ENCODE peak calls at places on chromosomes 5 and 9, in five cellular contexts. One of them, this sample, is unnamed.

GRCh38 chr9:92138157-92138959 is 23.1 kb upstream of the SPTLC1 start:
- DNase-seq in neural progenitor cell: peak; percentile 91
- DNase-seq in upper lobe of right lung: peak; percentile 88
- DNase-seq in CD8-positive, alpha-beta memory T cell: peak; percentile 65
- DNase-seq in effector memory CD4-positive, alpha-beta T cell: peak; percentile 41
- DNase-seq in this sample: peak; percentile 62

GRCh38 chr5:122163151-122164069 is 34.1 kb downstream of the ZNF474 start:
- DNase-seq in neural progenitor cell: peak; percentile 16
- DNase-seq in upper lobe of right lung: no peak
- DNase-seq in effector memory CD4-positive, alpha-beta T cell: no peak
- DNase-seq in CD8-positive, alpha-beta memory T cell: no peak
- DNase-seq in this sample: no peak

GRCh38 chr5:131417240-131417869 is 153.5 kb downstream of the CDC42SE2 start:
- DNase-seq in neural progenitor cell: peak; percentile 85
- DNase-seq in effector memory CD4-positive, alpha-beta T cell: peak; percentile 62
- DNase-seq in CD8-positive, alpha-beta memory T cell: peak; percentile 75
- DNase-seq in upper lobe of right lung: peak; percentile 84
- DNase-seq in this sample: peak; percentile 85

GRCh38 chr9:121226186-121226585 is 24.5 kb upstream of the RAB14 start:
- DNase-seq in CD8-positive, alpha-beta memory T cell: no peak
- DNase-seq in upper lobe of right lung: no peak
- DNase-seq in neural progenitor cell: no peak
- DNase-seq in effector memory CD4-positive, alpha-beta T cell: no peak
- DNase-seq in this sample: no peak

GRCh38 chr5:165996484-165996883 is 2295.0 kb upstream of the WWC1 start:
- DNase-seq in effector memory CD4-positive, alpha-beta T cell: no peak
- DNase-seq in upper lobe of right lung: no peak
- DNase-seq in neural progenitor cell: peak; percentile 12
- DNase-seq in CD8-positive, alpha-beta memory T cell: no peak
- DNase-seq in this sample: no peak

GRCh38 chr5:67809589-67809988 is 406.0 kb upstream of the PIK3R1 start:
- DNase-seq in upper lobe of right lung: no peak
- DNase-seq in neural progenitor cell: no peak
- DNase-seq in CD8-positive, alpha-beta memory T cell: no peak
- DNase-seq in effector memory CD4-positive, alpha-beta T cell: no peak
- DNase-seq in this sample: no peak

GRCh38 chr5:139061856-139062255 is 136.3 kb downstream of the SIL1 start:
- DNase-seq in upper lobe of right lung: no peak
- DNase-seq in CD8-positive, alpha-beta memory T cell: no peak
- DNase-seq in effector memory CD4-positive, alpha-beta T cell: no peak
- DNase-seq in neural progenitor cell: peak; percentile 83
- DNase-seq in this sample: no peak

GRCh38 chr5:95284512-95285405 is at the start of gene MCTP1:
- DNase-seq in CD8-positive, alpha-beta memory T cell: no peak
- DNase-seq in effector memory CD4-positive, alpha-beta T cell: no peak
- DNase-seq in neural progenitor cell: peak; percentile 77
- DNase-seq in upper lobe of right lung: peak; percentile 70
- DNase-seq in this sample: peak; percentile 2

GRCh38 chr5:139600336-139600949 is 39.3 kb downstream of the UBE2D2 start:
- DNase-seq in upper lobe of right lung: no peak
- DNase-seq in neural progenitor cell: no peak
- DNase-seq in effector memory CD4-positive, alpha-beta T cell: no peak
- DNase-seq in CD8-positive, alpha-beta memory T cell: no peak
- DNase-seq in this sample: no peak

GRCh38 chr5:18944771-18945170 is 1043.2 kb downstream of the CDH18 start:
- DNase-seq in effector memory CD4-positive, alpha-beta T cell: no peak
- DNase-seq in neural progenitor cell: no peak
- DNase-seq in upper lobe of right lung: no peak
- DNase-seq in CD8-positive, alpha-beta memory T cell: no peak
- DNase-seq in this sample: no peak

GRCh38 chr5:160420331-160420610 is 1.4 kb upstream of the PTTG1 start:
- DNase-seq in CD8-positive, alpha-beta memory T cell: no peak
- DNase-seq in effector memory CD4-positive, alpha-beta T cell: no peak
- DNase-seq in neural progenitor cell: no peak
- DNase-seq in upper lobe of right lung: no peak
- DNase-seq in this sample: no peak

GRCh38 chr9:110173322-110173642 is 34.7 kb downstream of the C9orf152 start:
- DNase-seq in neural progenitor cell: no peak
- DNase-seq in upper lobe of right lung: no peak
- DNase-seq in effector memory CD4-positive, alpha-beta T cell: no peak
- DNase-seq in CD8-positive, alpha-beta memory T cell: no peak
- DNase-seq in this sample: no peak

GRCh38 chr5:66596791-66597757 is 881 bp downstream of the MAST4 start:
- DNase-seq in upper lobe of right lung: peak; percentile 83
- DNase-seq in CD8-positive, alpha-beta memory T cell: no peak
- DNase-seq in effector memory CD4-positive, alpha-beta T cell: no peak
- DNase-seq in neural progenitor cell: peak; percentile 72
- DNase-seq in this sample: no peak

GRCh38 chr5:143515829-143516228 is 112.3 kb upstream of the NR3C1 start:
- DNase-seq in effector memory CD4-positive, alpha-beta T cell: no peak
- DNase-seq in upper lobe of right lung: no peak
- DNase-seq in neural progenitor cell: no peak
- DNase-seq in CD8-positive, alpha-beta memory T cell: no peak
- DNase-seq in this sample: no peak

GRCh38 chr5:166505546-166505945 is 1785.9 kb upstream of the WWC1 start:
- DNase-seq in CD8-positive, alpha-beta memory T cell: no peak
- DNase-seq in upper lobe of right lung: no peak
- DNase-seq in effector memory CD4-positive, alpha-beta T cell: no peak
- DNase-seq in neural progenitor cell: peak; percentile 45
- DNase-seq in this sample: no peak

GRCh38 chr5:130104895-130105684 is 200.8 kb downstream of the CHSY3 start:
- DNase-seq in effector memory CD4-positive, alpha-beta T cell: no peak
- DNase-seq in CD8-positive, alpha-beta memory T cell: no peak
- DNase-seq in upper lobe of right lung: no peak
- DNase-seq in neural progenitor cell: no peak
- DNase-seq in this sample: no peak

DNA sequence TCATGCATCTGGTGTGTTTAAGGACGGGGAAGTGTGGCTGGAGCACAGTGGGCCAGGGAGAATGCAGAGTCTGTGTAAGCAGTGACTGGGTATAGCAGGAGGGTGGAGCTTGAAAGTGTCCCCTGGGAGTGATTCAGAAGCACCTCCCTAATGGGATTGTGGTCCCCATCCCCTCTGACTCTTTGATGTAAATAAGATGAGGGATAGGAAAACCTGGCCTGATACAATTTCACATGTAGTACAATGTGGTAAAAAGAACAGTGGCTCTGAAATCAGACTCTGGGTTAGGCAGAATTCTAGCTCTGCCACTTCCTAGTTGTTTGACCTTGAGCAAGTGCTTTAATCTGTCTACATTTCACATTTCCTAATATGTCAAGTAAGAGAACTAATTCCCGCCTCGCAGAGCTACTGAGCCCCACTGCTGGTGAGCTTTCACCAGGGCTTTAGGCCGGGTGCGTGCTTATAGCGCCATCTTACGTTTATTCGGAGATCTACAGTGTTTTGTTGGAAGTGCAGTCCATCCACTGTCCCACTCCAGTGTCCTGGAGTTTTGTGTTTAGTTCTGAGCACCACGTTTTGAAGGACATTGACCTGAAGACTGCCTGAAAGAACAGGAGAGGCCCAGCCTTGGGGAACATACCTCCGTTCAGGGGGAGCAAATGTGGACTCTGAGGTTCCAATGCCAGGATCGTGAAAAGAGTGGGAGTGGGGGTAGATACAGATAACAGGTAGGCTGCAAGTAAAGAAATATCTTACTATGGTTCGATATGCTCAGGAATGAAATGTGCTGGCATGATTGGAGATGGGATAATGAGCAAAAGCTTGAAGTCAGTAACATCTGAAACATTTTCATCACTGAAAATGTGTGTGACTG is 51.2 kb upstream of the TESK1 start:
- DNase-seq in effector memory CD4-positive, alpha-beta T cell: no peak
- DNase-seq in neural progenitor cell: peak; percentile 84
- DNase-seq in CD8-positive, alpha-beta memory T cell: no peak
- DNase-seq in upper lobe of right lung: no peak
- DNase-seq in this sample: peak; percentile 45
- H3K4me3 ChIP-seq in effector memory CD4-positive, alpha-beta T cell: no peak overlapping the region
- H3K4me3 ChIP-seq in neural progenitor cell: no peak overlapping the region
- H3K4me3 ChIP-seq in CD8-positive, alpha-beta memory T cell: no peak overlapping the region
- H3K4me3 ChIP-seq in upper lobe of right lung: no peak overlapping the region
- H3K4me3 ChIP-seq in this sample: no peak overlapping the region

GRCh38 chr5:148968311-148968710 is 94.6 kb downstream of the SH3TC2 start:
- DNase-seq in effector memory CD4-positive, alpha-beta T cell: no peak
- DNase-seq in upper lobe of right lung: no peak
- DNase-seq in neural progenitor cell: no peak
- DNase-seq in CD8-positive, alpha-beta memory T cell: no peak
- DNase-seq in this sample: no peak

GRCh38 chr5:148966937-148967336 is 95.9 kb downstream of the SH3TC2 start:
- DNase-seq in CD8-positive, alpha-beta memory T cell: no peak
- DNase-seq in neural progenitor cell: no peak
- DNase-seq in upper lobe of right lung: no peak
- DNase-seq in effector memory CD4-positive, alpha-beta T cell: no peak
- DNase-seq in this sample: no peak

GRCh38 chr5:148966348-148966747 is 96.5 kb downstream of the SH3TC2 start:
- DNase-seq in upper lobe of right lung: peak; percentile 78
- DNase-seq in neural progenitor cell: no peak
- DNase-seq in effector memory CD4-positive, alpha-beta T cell: no peak
- DNase-seq in CD8-positive, alpha-beta memory T cell: no peak
- DNase-seq in this sample: no peak

GRCh38 chr5:148969291-148969690 is 93.6 kb downstream of the SH3TC2 start:
- DNase-seq in effector memory CD4-positive, alpha-beta T cell: no peak
- DNase-seq in upper lobe of right lung: no peak
- DNase-seq in neural progenitor cell: no peak
- DNase-seq in CD8-positive, alpha-beta memory T cell: no peak
- DNase-seq in this sample: no peak

GRCh38 chr5:148967783-148968182 is 95.1 kb downstream of the SH3TC2 start:
- DNase-seq in effector memory CD4-positive, alpha-beta T cell: no peak
- DNase-seq in CD8-positive, alpha-beta memory T cell: no peak
- DNase-seq in upper lobe of right lung: no peak
- DNase-seq in neural progenitor cell: no peak
- DNase-seq in this sample: no peak
- H3K4me1 ChIP-seq in effector memory CD4-positive, alpha-beta T cell: no peaks in the 10 kb centered on the region
- H3K4me1 ChIP-seq in CD8-positive, alpha-beta memory T cell: no peaks in the 10 kb centered on the region
- H3K4me1 ChIP-seq in upper lobe of right lung: peaks cover 22% of the 10 kb centered on the region
- H3K4me1 ChIP-seq in neural progenitor cell: peaks cover 3% of the 10 kb centered on the region
- H3K4me1 ChIP-seq in this sample: no peaks in the 10 kb centered on the region

GRCh38 chr9:72602629-72603028 is 81.2 kb downstream of the TMC1 start:
- DNase-seq in neural progenitor cell: no peak
- DNase-seq in CD8-positive, alpha-beta memory T cell: no peak
- DNase-seq in upper lobe of right lung: no peak
- DNase-seq in effector memory CD4-positive, alpha-beta T cell: no peak
- DNase-seq in this sample: no peak
- H3K4me3 ChIP-seq in neural progenitor cell: no peak overlapping the region
- H3K4me3 ChIP-seq in CD8-positive, alpha-beta memory T cell: no peak overlapping the region
- H3K4me3 ChIP-seq in upper lobe of right lung: no peak overlapping the region
- H3K4me3 ChIP-seq in effector memory CD4-positive, alpha-beta T cell: no peak overlapping the region
- H3K4me3 ChIP-seq in this sample: no peak overlapping the region

DNA sequence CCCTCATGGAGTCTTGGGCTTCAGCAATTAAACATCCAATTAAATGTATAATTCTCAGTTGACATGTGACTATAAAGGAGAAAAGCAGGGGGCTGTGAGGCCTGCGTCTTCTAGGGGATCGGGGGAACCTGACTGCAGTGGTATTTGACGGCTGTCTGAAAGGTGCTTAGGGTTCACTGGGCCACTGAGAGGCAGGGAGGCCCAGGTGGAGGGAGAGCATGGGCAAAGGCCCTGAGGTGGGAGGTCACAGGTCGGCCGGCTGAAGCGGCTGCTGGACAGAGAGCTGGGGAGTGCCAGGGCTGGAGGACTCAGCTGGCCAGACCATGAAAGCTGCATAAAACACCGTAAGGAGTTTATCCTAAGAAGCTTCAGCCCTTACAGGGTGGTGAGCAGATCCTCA is 23.9 kb downstream of the ERGIC1 start:
- DNase-seq in upper lobe of right lung: no peak
- DNase-seq in neural progenitor cell: no peak
- DNase-seq in effector memory CD4-positive, alpha-beta T cell: no peak
- DNase-seq in CD8-positive, alpha-beta memory T cell: no peak
- DNase-seq in this sample: no peak
- H3K4me1 ChIP-seq in upper lobe of right lung: peaks cover 81% of the 10 kb centered on the region
- H3K4me1 ChIP-seq in neural progenitor cell: peaks cover 7% of the 10 kb centered on the region
- H3K4me1 ChIP-seq in effector memory CD4-positive, alpha-beta T cell: peaks cover 9% of the 10 kb centered on the region
- H3K4me1 ChIP-seq in CD8-positive, alpha-beta memory T cell: peaks cover 20% of the 10 kb centered on the region
- H3K4me1 ChIP-seq in this sample: no peaks in the 10 kb centered on the region

This sample was measured in CD4-positive, CD25-positive, alpha-beta regulatory T cell.